ENCODE peak calls at places on chromosomes 13 and 19, in six cellular contexts. M, V, L, W, Z and Q are unnamed samples.

GRCh38 chr13:112052213-112052612 is 14.7 kb upstream of the SOX1 start:
- DNase-seq in M (no peak), V (no peak), L (no peak), W (no peak), Z (no peak), Q (no peak)

GRCh38 chr13:113117335-113117872 is 5.2 kb upstream of the F10 start:
- DNase-seq in M (peak), V (no peak), L (no peak), W (no peak), Z (no peak), Q (no peak)

GRCh38 chr19:50725932-50726230 is 2.7 kb downstream of the CLEC11A start:
- DNase-seq in M (no peak), V (no peak), L (no peak), W (peak), Z (no peak), Q (no peak)

GRCh38 chr13:51271008-51271407 is 48.8 kb downstream of the FAM124A start:
- DNase-seq in M (no peak), V (no peak), L (no peak), W (no peak), Z (no peak), Q (no peak)

GRCh38 chr13:40043759-40044158 is 388.3 kb downstream of the COG6 start:
- DNase-seq in M (no peak), V (no peak), L (no peak), W (no peak), Z (no peak), Q (no peak)

GRCh38 chr13:22092791-22093545 is 422.1 kb downstream of the FGF9 start:
- DNase-seq in M (no peak), V (no peak), L (no peak), W (no peak), Z (no peak), Q (no peak)

GRCh38 chr19:498977-499623 is 2.8 kb downstream of the MADCAM1 start:
- DNase-seq in M (no peak), V (no peak), L (no peak), W (no peak), Z (no peak), Q (no peak)

GRCh38 chr13:84433024-84433423 is 550.8 kb upstream of the SLITRK1 start:
- DNase-seq in M (no peak), V (no peak), L (no peak), W (no peak), Z (no peak), Q (no peak)

GRCh38 chr13:77915676-77916075 is 3.0 kb downstream of the EDNRB start:
- DNase-seq in M (no peak), V (no peak), L (no peak), W (no peak), Z (no peak), Q (no peak)

GRCh38 chr19:18468517-18468916 is 30.6 kb upstream of the ISYNA1 start:
- DNase-seq in M (no peak), V (no peak), L (no peak), W (peak), Z (no peak), Q (no peak)

GRCh38 chr19:56837004-56837403 is 3.5 kb downstream of the PEG3 start:
- DNase-seq in M (no peak), V (no peak), L (peak), W (no peak), Z (no peak), Q (no peak)

GRCh38 chr13:39048806-39049205 is 10.6 kb downstream of the NHLRC3 start:
- DNase-seq in M (no peak), V (no peak), L (no peak), W (no peak), Z (no peak), Q (no peak)

GRCh38 chr13:90375851-90376250 is 971.6 kb upstream of the MIR17HG start:
- DNase-seq in M (no peak), V (no peak), L (no peak), W (no peak), Z (no peak), Q (no peak)

GRCh38 chr13:110284809-110285519 is 22.0 kb downstream of the COL4A1 start:
- DNase-seq in M (no peak), V (no peak), L (no peak), W (no peak), Z (no peak), Q (no peak)

GRCh38 chr13:99382428-99383133 is 75.4 kb upstream of the GPR183 start:
- DNase-seq in M (no peak), V (no peak), L (no peak), W (peak), Z (no peak), Q (no peak)

GRCh38 chr19:32316034-32316433 is 29.4 kb upstream of the ZNF507 start:
- DNase-seq in M (no peak), V (no peak), L (no peak), W (no peak), Z (peak), Q (peak)

GRCh38 chr13:21800847-21801616 is 130.2 kb downstream of the FGF9 start:
- DNase-seq in M (no peak), V (no peak), L (no peak), W (no peak), Z (no peak), Q (no peak)

GRCh38 chr19:49155005-49155826 is at the start of gene HRC:
- DNase-seq in M (peak), V (no peak), L (no peak), W (no peak), Z (peak), Q (no peak)

GRCh38 chr13:113978741-113979481 is 5.0 kb upstream of the C13orf46 start:
- DNase-seq in M (no peak), V (no peak), L (no peak), W (peak), Z (no peak), Q (no peak)

GRCh38 chr13:80469105-80469840 is 128.3 kb upstream of the SPRY2 start:
- DNase-seq in M (no peak), V (no peak), L (no peak), W (no peak), Z (no peak), Q (no peak)

GRCh38 chr13:80921556-80921955 is 580.6 kb upstream of the SPRY2 start:
- DNase-seq in M (no peak), V (no peak), L (no peak), W (no peak), Z (no peak), Q (no peak)

GRCh38 chr13:49898792-49899191 is 37.3 kb downstream of the SPRYD7 start:
- DNase-seq in M (no peak), V (no peak), L (no peak), W (no peak), Z (no peak), Q (no peak)

GRCh38 chr13:77056382-77056781 is 29.4 kb upstream of the FBXL3 start:
- DNase-seq in M (no peak), V (no peak), L (no peak), W (no peak), Z (no peak), Q (no peak)

GRCh38 chr13:32669030-32669646 is 82.9 kb downstream of the PDS5B start:
- DNase-seq in M (no peak), V (no peak), L (no peak), W (no peak), Z (peak), Q (peak)

GRCh38 chr13:104376588-104376987 is 1310.4 kb upstream of the SLC10A2 start:
- DNase-seq in M (no peak), V (no peak), L (no peak), W (no peak), Z (no peak), Q (no peak)

GRCh38 chr19:35140207-35140897 is 1.7 kb downstream of the FXYD1 start:
- DNase-seq in M (no peak), V (no peak), L (peak), W (peak), Z (no peak), Q (no peak)
- H3K4me3 ChIP-seq in M (peak), V (no peak), L (no peak), W (no peak), Z (peak), Q (no peak)

DNA sequence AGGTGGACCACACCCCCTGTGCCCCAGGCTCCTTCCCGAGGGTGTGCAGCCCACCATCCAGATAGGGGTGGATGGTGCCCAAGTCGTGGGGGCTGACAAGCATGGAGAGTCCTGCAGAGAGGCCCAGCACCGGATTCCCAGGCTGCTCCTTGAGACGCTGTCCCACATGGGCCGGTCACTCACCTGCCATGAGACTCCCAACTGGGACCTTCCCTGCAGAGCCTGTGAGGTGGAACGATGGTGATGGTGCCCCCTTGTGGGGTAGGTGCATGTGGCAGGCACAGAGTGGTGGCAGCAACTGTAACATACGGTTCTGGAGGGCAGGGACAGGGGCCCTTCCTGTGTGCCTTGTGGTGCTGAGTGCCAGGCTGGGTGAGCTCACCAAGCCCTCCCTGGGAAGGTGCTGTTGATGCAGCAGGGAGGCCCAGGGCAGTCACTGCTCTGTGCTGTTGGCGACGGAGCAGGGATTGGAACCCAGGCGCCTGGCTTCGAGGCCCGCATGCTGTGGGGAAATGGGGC is 33.1 kb downstream of the PPP1R37 start:
- DNase-seq in M (peak), V (peak), L (peak), W (peak), Z (peak), Q (peak)
- H3K4me3 ChIP-seq in M (no peak), V (no peak), L (no peak), W (no peak), Z (no peak), Q (no peak)

DNA sequence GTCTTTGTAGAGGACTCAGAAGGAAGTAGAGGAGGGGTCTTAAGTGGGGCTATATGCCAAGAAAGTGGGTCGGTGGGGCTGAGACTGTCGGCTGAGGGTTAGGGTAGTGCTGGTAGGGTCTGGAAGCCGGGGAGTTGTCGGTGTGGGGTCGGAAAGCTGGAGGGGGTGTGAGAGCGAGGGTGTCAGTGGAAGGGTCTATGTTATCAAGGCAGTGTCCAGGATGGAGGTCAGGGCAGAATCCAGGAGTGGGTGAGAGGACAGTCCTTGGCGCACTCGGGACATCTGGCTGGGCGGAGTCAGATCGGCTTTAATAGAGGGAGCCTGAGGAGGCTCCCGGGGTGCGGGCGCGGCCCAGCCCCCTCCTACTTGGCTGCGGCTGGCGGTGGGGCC is 1.7 kb downstream of the HSPB6 start:
- DNase-seq in M (no peak), V (no peak), L (no peak), W (no peak), Z (no peak), Q (no peak)
- H3K4me3 ChIP-seq in M (peak), V (no peak), L (peak), W (no peak), Z (no peak), Q (no peak)

DNA sequence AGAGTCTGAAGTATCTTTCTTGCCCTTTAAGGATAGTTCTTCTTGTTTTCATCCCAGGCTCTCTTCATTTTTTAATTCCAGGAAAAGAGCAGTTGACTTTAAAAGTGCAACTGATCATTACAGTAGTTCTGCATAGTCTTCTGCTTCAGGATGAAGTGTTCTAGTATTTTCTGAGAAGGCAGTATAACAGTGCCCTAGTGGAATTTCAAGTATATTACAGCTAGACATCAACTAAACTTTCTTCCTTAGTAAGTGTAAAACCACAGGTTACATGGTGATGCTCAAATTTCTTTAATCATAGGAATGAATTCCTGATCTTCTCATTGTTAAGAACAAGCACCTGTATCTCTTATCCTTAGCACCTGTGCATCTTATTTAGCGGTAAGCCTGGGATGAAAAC is 10.9 kb downstream of the NUFIP1 start:
- DNase-seq in M (no peak), V (no peak), L (no peak), W (no peak), Z (no peak), Q (no peak)
- H3K4me3 ChIP-seq in M (no peak), V (no peak), L (no peak), W (no peak), Z (no peak), Q (no peak)

GRCh38 chr19:4638330-4638729 is 986 bp upstream of the TNFAIP8L1 start:
- DNase-seq in M (no peak), V (no peak), L (no peak), W (peak), Z (no peak), Q (no peak)

GRCh38 chr19:4636761-4637160 is 2.6 kb upstream of the TNFAIP8L1 start:
- DNase-seq in M (no peak), V (no peak), L (no peak), W (no peak), Z (no peak), Q (no peak)

GRCh38 chr19:4636151-4636717 is 3.1 kb upstream of the TNFAIP8L1 start:
- DNase-seq in M (no peak), V (no peak), L (peak), W (peak), Z (peak), Q (no peak)

GRCh38 chr19:4633140-4633967 is 6.0 kb upstream of the TNFAIP8L1 start:
- DNase-seq in M (peak), V (peak), L (peak), W (no peak), Z (peak), Q (no peak)

GRCh38 chr19:4635763-4636135 is 3.6 kb upstream of the TNFAIP8L1 start:
- DNase-seq in M (no peak), V (no peak), L (no peak), W (no peak), Z (no peak), Q (no peak)
- H3K4me3 ChIP-seq in M (peak), V (peak), L (peak), W (no peak), Z (peak), Q (peak)

GRCh38 chr19:6473652-6474051 is 7.9 kb downstream of the DENND1C start:
- DNase-seq in M (no peak), V (no peak), L (no peak), W (no peak), Z (no peak), Q (no peak)

GRCh38 chr19:6476896-6477431 is 4.6 kb downstream of the DENND1C start:
- DNase-seq in M (no peak), V (no peak), L (no peak), W (no peak), Z (no peak), Q (no peak)

GRCh38 chr19:6475321-6476108 is 6.1 kb downstream of the DENND1C start:
- DNase-seq in M (no peak), V (no peak), L (peak), W (no peak), Z (peak), Q (no peak)

GRCh38 chr19:6478815-6479214 is 2.8 kb downstream of the DENND1C start:
- DNase-seq in M (no peak), V (no peak), L (no peak), W (no peak), Z (no peak), Q (no peak)

DNA sequence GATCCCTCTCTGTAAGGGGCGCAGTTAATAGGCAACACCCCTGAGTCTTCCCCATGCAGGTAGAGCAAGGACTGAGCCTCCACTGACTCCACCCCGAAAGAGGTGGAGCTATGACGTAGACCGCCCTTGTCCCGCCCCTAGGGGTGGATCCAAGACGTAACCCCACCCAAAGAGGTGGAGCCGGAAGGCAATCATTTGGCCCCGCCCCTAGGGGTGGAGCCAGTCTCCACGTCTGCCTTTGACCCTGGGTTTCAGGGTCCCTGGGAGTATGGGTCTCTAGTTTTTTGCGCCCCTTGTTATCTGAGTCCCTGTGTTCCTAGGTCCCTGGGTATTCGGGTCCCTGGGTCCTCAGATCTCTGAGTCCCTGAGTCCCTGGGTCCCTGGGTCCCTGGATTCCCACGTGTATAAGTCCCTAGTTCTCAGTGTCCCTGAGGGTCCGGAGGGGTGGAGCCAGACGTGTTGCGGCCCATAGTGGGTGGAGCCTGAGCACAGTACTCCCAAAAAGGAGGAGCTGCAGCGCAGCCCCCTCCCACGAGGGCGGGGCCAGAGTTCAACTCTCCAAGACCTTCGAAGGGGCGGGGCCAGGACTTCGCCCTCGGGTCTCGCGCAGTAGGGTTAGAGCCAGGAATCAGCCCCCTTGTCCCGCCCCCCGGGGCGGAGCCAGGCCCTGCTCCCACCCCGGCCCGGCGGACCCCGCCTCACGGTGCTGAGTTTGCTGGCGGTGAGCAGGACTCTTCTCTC is 5.3 kb downstream of the DENND1C start:
- DNase-seq in M (no peak), V (no peak), L (peak), W (peak), Z (peak), Q (peak)
- H3K4me3 ChIP-seq in M (no peak), V (peak), L (peak), W (no peak), Z (peak), Q (peak)

GRCh38 chr19:4298772-4299550 is 3.2 kb downstream of the TMIGD2 start:
- DNase-seq in M (no peak), V (no peak), L (no peak), W (no peak), Z (no peak), Q (no peak)

GRCh38 chr19:4303778-4304508 is 455 bp upstream of the FSD1 start:
- DNase-seq in M (no peak), V (no peak), L (no peak), W (no peak), Z (no peak), Q (no peak)

GRCh38 chr19:4302238-4302630 is at the start of gene TMIGD2:
- DNase-seq in M (no peak), V (no peak), L (no peak), W (no peak), Z (no peak), Q (no peak)

GRCh38 chr19:4300589-4300988 is 1.6 kb downstream of the TMIGD2 start:
- DNase-seq in M (no peak), V (no peak), L (no peak), W (no peak), Z (no peak), Q (no peak)

DNA sequence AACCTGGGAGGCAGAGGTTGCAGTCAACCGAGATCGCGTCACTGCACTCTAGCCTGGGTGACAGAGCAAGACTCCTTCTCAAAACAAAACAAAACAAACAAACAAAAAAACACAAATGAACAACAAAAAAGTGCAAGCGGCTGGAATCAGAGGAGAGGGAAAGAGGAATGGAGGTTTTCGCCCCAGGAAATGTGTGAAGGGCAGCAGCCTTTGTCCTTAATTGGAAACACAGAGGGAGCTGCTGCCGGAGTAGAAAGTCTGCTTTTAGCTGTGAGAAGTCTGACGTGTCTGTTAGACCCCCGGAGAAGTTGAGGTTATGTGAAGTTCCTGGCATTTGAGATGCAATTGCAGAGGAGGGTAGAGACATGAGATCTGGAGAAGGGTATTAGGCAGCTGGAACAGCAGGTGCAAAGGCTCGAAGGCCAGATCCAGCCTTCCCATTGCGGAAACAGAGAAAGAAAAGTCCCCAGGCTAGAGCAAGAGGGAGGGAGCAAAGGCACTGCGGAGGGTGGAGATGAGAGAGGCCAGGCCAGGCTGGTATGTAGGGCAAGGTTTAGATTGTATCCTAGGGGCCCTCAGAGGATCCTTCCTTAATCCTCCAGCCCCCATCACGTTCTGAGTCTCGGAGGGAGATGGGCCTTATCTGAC is 475 bp downstream of the TMIGD2 start:
- DNase-seq in M (no peak), V (no peak), L (no peak), W (no peak), Z (no peak), Q (no peak)
- H3K4me3 ChIP-seq in M (no peak), V (no peak), L (no peak), W (no peak), Z (no peak), Q (no peak)